ENCODE peak calls at places on chromosomes 7 and 10, in nine cellular contexts. One of them, this sample, is unnamed.

GRCh38 chr10:126433351-126433750 is 45.1 kb upstream of the ADAM12 start:
- DNase-seq in Calu3: no peak
- DNase-seq in HL-60: no peak
- DNase-seq in A549: no peak
- DNase-seq in HCT116: no peak
- DNase-seq in AG04450: no peak
- DNase-seq in RWPE1: peak
- DNase-seq in fibroblast of mammary gland: peak
- DNase-seq in fibroblast of the aortic adventitia: no peak
- DNase-seq in this sample: no peak

GRCh38 chr7:113918946-113919345 is at the start of gene PPP1R3A:
- DNase-seq in fibroblast of mammary gland: no peak
- DNase-seq in fibroblast of the aortic adventitia: no peak
- DNase-seq in Calu3: no peak
- DNase-seq in A549: no peak
- DNase-seq in RWPE1: no peak
- DNase-seq in AG04450: no peak
- DNase-seq in HCT116: no peak
- DNase-seq in HL-60: no peak
- DNase-seq in this sample: no peak

GRCh38 chr7:18345641-18346234 is 149.8 kb upstream of the HDAC9 start:
- DNase-seq in Calu3: peak
- DNase-seq in RWPE1: peak
- DNase-seq in AG04450: no peak
- DNase-seq in A549: peak
- DNase-seq in fibroblast of the aortic adventitia: peak
- DNase-seq in fibroblast of mammary gland: peak
- DNase-seq in HL-60: no peak
- DNase-seq in HCT116: peak
- DNase-seq in this sample: peak

GRCh38 chr7:72925546-72926120 is 738 bp downstream of the POM121 start:
- DNase-seq in HCT116: no peak
- DNase-seq in fibroblast of mammary gland: peak
- DNase-seq in AG04450: no peak
- DNase-seq in Calu3: no peak
- DNase-seq in fibroblast of the aortic adventitia: peak
- DNase-seq in A549: no peak
- DNase-seq in HL-60: no peak
- DNase-seq in RWPE1: no peak
- DNase-seq in this sample: no peak

GRCh38 chr10:98028168-98028770 is 2.2 kb downstream of the CRTAC1 start:
- DNase-seq in A549: peak
- DNase-seq in fibroblast of mammary gland: peak
- DNase-seq in fibroblast of the aortic adventitia: peak
- DNase-seq in HCT116: peak
- DNase-seq in HL-60: peak
- DNase-seq in Calu3: peak
- DNase-seq in RWPE1: no peak
- DNase-seq in AG04450: no peak
- DNase-seq in this sample: peak

GRCh38 chr7:48637382-48637781 is 287.0 kb upstream of the CDC14C start:
- DNase-seq in fibroblast of the aortic adventitia: no peak
- DNase-seq in RWPE1: no peak
- DNase-seq in AG04450: no peak
- DNase-seq in fibroblast of mammary gland: peak
- DNase-seq in A549: no peak
- DNase-seq in Calu3: no peak
- DNase-seq in HL-60: no peak
- DNase-seq in HCT116: no peak
- DNase-seq in this sample: no peak

GRCh38 chr10:59025981-59026730 is 150.3 kb upstream of the PHYHIPL start:
- DNase-seq in RWPE1: no peak
- DNase-seq in HCT116: no peak
- DNase-seq in fibroblast of the aortic adventitia: no peak
- DNase-seq in Calu3: no peak
- DNase-seq in HL-60: no peak
- DNase-seq in AG04450: no peak
- DNase-seq in A549: no peak
- DNase-seq in fibroblast of mammary gland: no peak
- DNase-seq in this sample: no peak

GRCh38 chr7:24868724-24869123 is 111.3 kb downstream of the OSBPL3 start:
- DNase-seq in HL-60: no peak
- DNase-seq in A549: no peak
- DNase-seq in fibroblast of mammary gland: no peak
- DNase-seq in AG04450: no peak
- DNase-seq in Calu3: no peak
- DNase-seq in HCT116: no peak
- DNase-seq in fibroblast of the aortic adventitia: no peak
- DNase-seq in RWPE1: no peak
- DNase-seq in this sample: no peak

GRCh38 chr10:412109-412508 is 276.9 kb downstream of the ZMYND11 start:
- DNase-seq in A549: no peak
- DNase-seq in AG04450: no peak
- DNase-seq in HL-60: no peak
- DNase-seq in fibroblast of mammary gland: peak
- DNase-seq in fibroblast of the aortic adventitia: no peak
- DNase-seq in Calu3: no peak
- DNase-seq in HCT116: no peak
- DNase-seq in RWPE1: no peak
- DNase-seq in this sample: no peak

GRCh38 chr10:79206300-79207095 is 137.7 kb downstream of the ZMIZ1 start:
- DNase-seq in fibroblast of mammary gland: no peak
- DNase-seq in fibroblast of the aortic adventitia: no peak
- DNase-seq in RWPE1: no peak
- DNase-seq in HL-60: no peak
- DNase-seq in Calu3: no peak
- DNase-seq in A549: no peak
- DNase-seq in HCT116: no peak
- DNase-seq in AG04450: no peak
- DNase-seq in this sample: no peak

GRCh38 chr10:99296605-99297004 is 32.6 kb upstream of the CNNM1 start:
- DNase-seq in A549: no peak
- DNase-seq in AG04450: no peak
- DNase-seq in fibroblast of the aortic adventitia: no peak
- DNase-seq in fibroblast of mammary gland: no peak
- DNase-seq in Calu3: no peak
- DNase-seq in HL-60: no peak
- DNase-seq in HCT116: no peak
- DNase-seq in RWPE1: no peak
- DNase-seq in this sample: no peak

GRCh38 chr7:19098510-19098909 is 18.9 kb downstream of the TWIST1 start:
- DNase-seq in A549: no peak
- DNase-seq in Calu3: no peak
- DNase-seq in RWPE1: no peak
- DNase-seq in AG04450: no peak
- DNase-seq in HCT116: no peak
- DNase-seq in fibroblast of mammary gland: no peak
- DNase-seq in HL-60: no peak
- DNase-seq in fibroblast of the aortic adventitia: no peak
- DNase-seq in this sample: no peak

GRCh38 chr10:100743626-100744135 is 1.7 kb upstream of the PAX2 start:
- DNase-seq in Calu3: no peak
- DNase-seq in fibroblast of the aortic adventitia: peak
- DNase-seq in A549: peak
- DNase-seq in fibroblast of mammary gland: peak
- DNase-seq in HL-60: peak
- DNase-seq in AG04450: no peak
- DNase-seq in HCT116: peak
- DNase-seq in RWPE1: peak
- DNase-seq in this sample: no peak

GRCh38 chr7:28686418-28686800 is 271.7 kb downstream of the TRIL start:
- DNase-seq in A549: peak
- DNase-seq in fibroblast of the aortic adventitia: peak
- DNase-seq in RWPE1: peak
- DNase-seq in AG04450: peak
- DNase-seq in HCT116: no peak
- DNase-seq in HL-60: no peak
- DNase-seq in Calu3: peak
- DNase-seq in fibroblast of mammary gland: peak
- DNase-seq in this sample: no peak

GRCh38 chr7:95772298-95772770 is at the start of gene DYNC1I1:
- DNase-seq in A549: peak
- DNase-seq in HL-60: peak
- DNase-seq in RWPE1: peak
- DNase-seq in Calu3: peak
- DNase-seq in HCT116: no peak
- DNase-seq in fibroblast of the aortic adventitia: peak
- DNase-seq in AG04450: no peak
- DNase-seq in fibroblast of mammary gland: peak
- DNase-seq in this sample: peak
- TF ChIP-seq CTCF in A549: no peak
- TF ChIP-seq CTCF in HL-60: no peak
- TF ChIP-seq CTCF in RWPE1: no peak
- TF ChIP-seq CTCF in Calu3: no peak
- TF ChIP-seq CTCF in HCT116: no peak
- TF ChIP-seq CTCF in fibroblast of the aortic adventitia: no peak
- TF ChIP-seq CTCF in AG04450: no peak
- TF ChIP-seq CTCF in fibroblast of mammary gland: no peak
- TF ChIP-seq CTCF in this sample: peak

GRCh38 chr10:110336111-110336721 is 31.5 kb upstream of the SMNDC1 start:
- DNase-seq in fibroblast of the aortic adventitia: peak
- DNase-seq in RWPE1: peak
- DNase-seq in AG04450: peak
- DNase-seq in HL-60: no peak
- DNase-seq in A549: peak
- DNase-seq in Calu3: no peak
- DNase-seq in fibroblast of mammary gland: peak
- DNase-seq in HCT116: no peak
- DNase-seq in this sample: no peak
- TF ChIP-seq CTCF in fibroblast of the aortic adventitia: peak
- TF ChIP-seq CTCF in RWPE1: no peak
- TF ChIP-seq CTCF in AG04450: peak
- TF ChIP-seq CTCF in HL-60: no peak
- TF ChIP-seq CTCF in A549: no peak
- TF ChIP-seq CTCF in Calu3: no peak
- TF ChIP-seq CTCF in fibroblast of mammary gland: peak
- TF ChIP-seq CTCF in HCT116: no peak
- TF ChIP-seq CTCF in this sample: no peak

GRCh38 chr10:68992721-68993440 is 4.3 kb downstream of the KIFBP start:
- DNase-seq in HL-60: no peak
- DNase-seq in A549: no peak
- DNase-seq in HCT116: no peak
- DNase-seq in fibroblast of mammary gland: peak
- DNase-seq in AG04450: peak
- DNase-seq in RWPE1: peak
- DNase-seq in Calu3: no peak
- DNase-seq in fibroblast of the aortic adventitia: peak
- DNase-seq in this sample: no peak

GRCh38 chr10:68989317-68989990 is 851 bp downstream of the KIFBP start:
- DNase-seq in Calu3: no peak
- DNase-seq in HL-60: no peak
- DNase-seq in HCT116: no peak
- DNase-seq in AG04450: no peak
- DNase-seq in A549: no peak
- DNase-seq in fibroblast of mammary gland: peak
- DNase-seq in RWPE1: no peak
- DNase-seq in fibroblast of the aortic adventitia: peak
- DNase-seq in this sample: no peak

GRCh38 chr10:68987611-68988010 is 992 bp upstream of the KIFBP start:
- DNase-seq in HL-60: no peak
- DNase-seq in Calu3: no peak
- DNase-seq in HCT116: no peak
- DNase-seq in fibroblast of mammary gland: no peak
- DNase-seq in A549: no peak
- DNase-seq in RWPE1: no peak
- DNase-seq in AG04450: no peak
- DNase-seq in fibroblast of the aortic adventitia: no peak
- DNase-seq in this sample: no peak

DNA sequence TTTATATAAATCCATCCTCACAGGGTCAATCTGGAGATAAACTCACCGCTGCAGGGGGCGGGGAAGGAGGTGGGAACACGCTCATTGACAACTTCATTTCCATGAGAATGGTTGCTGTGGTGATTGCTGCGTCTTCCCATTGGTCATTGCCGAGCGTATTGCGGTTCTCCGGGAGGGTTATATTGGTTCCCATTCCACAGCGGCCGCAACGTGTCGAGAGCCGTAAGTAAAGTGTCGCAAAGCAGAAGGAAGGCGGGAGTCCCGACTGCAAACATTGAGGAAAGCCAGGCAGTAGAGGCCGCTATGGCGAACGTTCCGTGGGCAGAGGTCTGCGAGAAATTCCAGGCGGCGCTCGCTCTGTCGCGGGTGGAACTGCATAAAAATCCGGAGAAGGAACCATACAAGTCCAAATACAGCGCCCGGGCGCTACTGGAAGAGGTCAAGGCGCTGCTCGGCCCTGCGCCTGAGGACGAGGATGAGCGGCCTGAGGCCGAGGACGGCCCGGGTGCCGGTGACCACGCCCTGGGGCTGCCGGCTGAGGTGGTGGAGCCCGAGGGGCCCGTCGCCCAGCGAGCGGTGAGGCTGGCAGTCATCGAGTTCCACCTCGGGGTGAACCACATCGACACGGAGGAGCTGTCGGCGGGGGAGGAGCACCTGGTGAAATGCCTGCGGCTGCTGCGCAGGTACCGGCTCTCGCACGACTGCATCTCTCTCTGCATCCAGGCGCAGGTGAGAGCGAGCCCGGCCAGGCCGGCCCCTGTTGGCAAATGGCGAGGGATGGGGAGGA is at the start of gene KIFBP:
- DNase-seq in fibroblast of mammary gland: peak
- DNase-seq in Calu3: peak
- DNase-seq in fibroblast of the aortic adventitia: peak
- DNase-seq in HCT116: peak
- DNase-seq in HL-60: peak
- DNase-seq in RWPE1: peak
- DNase-seq in A549: peak
- DNase-seq in AG04450: peak
- DNase-seq in this sample: peak
- TF ChIP-seq CTCF in fibroblast of mammary gland: peak
- TF ChIP-seq CTCF in Calu3: peak
- TF ChIP-seq CTCF in fibroblast of the aortic adventitia: peak
- TF ChIP-seq CTCF in HCT116: peak
- TF ChIP-seq CTCF in HL-60: peak
- TF ChIP-seq CTCF in RWPE1: peak
- TF ChIP-seq CTCF in A549: peak
- TF ChIP-seq CTCF in AG04450: peak
- TF ChIP-seq CTCF in this sample: peak

GRCh38 chr10:82966130-82966529 is 1091.1 kb downstream of the NRG3 start:
- DNase-seq in fibroblast of mammary gland: no peak
- DNase-seq in A549: no peak
- DNase-seq in RWPE1: no peak
- DNase-seq in HL-60: no peak
- DNase-seq in AG04450: no peak
- DNase-seq in HCT116: no peak
- DNase-seq in Calu3: no peak
- DNase-seq in fibroblast of the aortic adventitia: no peak
- DNase-seq in this sample: no peak

GRCh38 chr10:82968533-82968932 is 1093.5 kb downstream of the NRG3 start:
- DNase-seq in RWPE1: no peak
- DNase-seq in fibroblast of the aortic adventitia: peak
- DNase-seq in fibroblast of mammary gland: no peak
- DNase-seq in HL-60: no peak
- DNase-seq in Calu3: no peak
- DNase-seq in HCT116: no peak
- DNase-seq in AG04450: no peak
- DNase-seq in A549: no peak
- DNase-seq in this sample: no peak

DNA sequence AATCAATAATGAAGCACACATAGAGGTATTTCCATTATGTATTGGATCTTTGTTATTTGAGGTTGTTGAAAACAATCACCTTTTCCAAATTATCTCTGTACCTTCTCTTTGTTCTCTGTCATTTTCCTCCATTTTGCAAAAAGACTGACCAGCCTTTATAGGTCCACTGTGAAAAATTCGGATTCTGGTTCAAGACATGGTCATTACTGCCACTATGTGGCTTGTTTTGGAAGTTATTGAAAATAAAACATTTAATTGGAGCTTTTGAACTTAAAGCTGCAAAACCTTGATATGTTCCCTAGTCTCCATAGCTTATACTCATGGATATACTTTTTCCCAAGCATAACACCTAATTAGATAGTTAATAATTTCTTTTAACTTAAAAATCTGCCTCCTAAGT is 1094.4 kb downstream of the NRG3 start:
- DNase-seq in Calu3: no peak
- DNase-seq in A549: peak
- DNase-seq in HCT116: no peak
- DNase-seq in AG04450: no peak
- DNase-seq in fibroblast of the aortic adventitia: peak
- DNase-seq in HL-60: peak
- DNase-seq in RWPE1: no peak
- DNase-seq in fibroblast of mammary gland: peak
- DNase-seq in this sample: no peak
- TF ChIP-seq CTCF in Calu3: no peak
- TF ChIP-seq CTCF in A549: no peak
- TF ChIP-seq CTCF in HCT116: no peak
- TF ChIP-seq CTCF in AG04450: peak
- TF ChIP-seq CTCF in fibroblast of the aortic adventitia: no peak
- TF ChIP-seq CTCF in HL-60: no peak
- TF ChIP-seq CTCF in RWPE1: peak
- TF ChIP-seq CTCF in fibroblast of mammary gland: peak
- TF ChIP-seq CTCF in this sample: peak